ENCODE peak calls at places on chromosomes 16 and 17, in six cellular contexts. A, C, D, J, B and V are unnamed samples. For H3K9me3, the result is how much of the 10 kb centered on the place peaks cover.

GRCh38 chr16:59878479-59878878 is 1144.4 kb upstream of the GOT2 start:
- DNase-seq in D (no peak), B (peak), J (no peak), C (no peak), A (no peak), V (peak)

GRCh38 chr17:55284001-55284884 is 19.5 kb downstream of the HLF start:
- DNase-seq in C (no peak), A (no peak), D (no peak), J (no peak), B (no peak), V (no peak)

GRCh38 chr17:76492989-76493501 is 8.2 kb downstream of the RHBDF2 start:
- DNase-seq in A (peak), C (no peak), J (no peak), B (no peak), D (no peak), V (peak)

GRCh38 chr16:84600343-84601229 is 17.3 kb downstream of the COTL1 start:
- DNase-seq in A (no peak), D (no peak), B (no peak), J (no peak), C (no peak), V (no peak)

GRCh38 chr17:57283203-57283971 is 27.1 kb downstream of the MSI2 start:
- DNase-seq in J (no peak), C (no peak), D (no peak), B (no peak), A (no peak), V (no peak)

GRCh38 chr17:64773836-64774761 is 112.0 kb upstream of the SMURF2 start:
- DNase-seq in A (no peak), D (peak), J (peak), B (peak), C (peak), V (peak)

GRCh38 chr16:61820820-61821219 is 215.4 kb downstream of the CDH8 start:
- DNase-seq in B (no peak), C (no peak), D (no peak), A (no peak), J (no peak), V (no peak)

GRCh38 chr17:35313875-35314409 is 59.5 kb downstream of the SLFN11 start:
- DNase-seq in J (no peak), C (no peak), A (no peak), B (no peak), D (peak), V (no peak)

GRCh38 chr17:3558603-3559269 is 1.1 kb upstream of the TRPV3 start:
- DNase-seq in D (no peak), C (no peak), J (no peak), B (no peak), A (no peak), V (peak)

GRCh38 chr17:72592242-72592966 is 471.6 kb downstream of the SOX9 start:
- DNase-seq in J (peak), A (peak), D (no peak), C (peak), B (peak), V (peak)

GRCh38 chr16:81076566-81077076 is 417 bp downstream of the C16orf46 start:
- DNase-seq in A (peak), B (peak), C (peak), D (peak), J (peak), V (peak)

GRCh38 chr17:67400193-67400592 is 23.1 kb downstream of the PITPNC1 start:
- DNase-seq in C (no peak), A (no peak), D (no peak), J (no peak), B (no peak), V (no peak)

GRCh38 chr16:72270531-72270930 is 98.6 kb upstream of the PMFBP1 start:
- DNase-seq in J (no peak), D (no peak), A (no peak), C (no peak), B (no peak), V (no peak)

GRCh38 chr16:35176449-35176848 is 1717.0 kb downstream of the TP53TG3F start:
- DNase-seq in A (no peak), C (no peak), J (no peak), D (no peak), B (no peak), V (no peak)
- H3K9me3 ChIP-seq in A (under half), C (under half), J (under half), D (under half), B (under half), V (under half)

GRCh38 chr16:5033256-5034166 is at the start of gene NAGPA:
- DNase-seq in D (peak), A (peak), C (peak), B (peak), J (peak), V (peak)
- TF ChIP-seq POLR2A in D (no peak), A (no peak), C (no peak), B (peak), J (peak), V (no peak)

DNA sequence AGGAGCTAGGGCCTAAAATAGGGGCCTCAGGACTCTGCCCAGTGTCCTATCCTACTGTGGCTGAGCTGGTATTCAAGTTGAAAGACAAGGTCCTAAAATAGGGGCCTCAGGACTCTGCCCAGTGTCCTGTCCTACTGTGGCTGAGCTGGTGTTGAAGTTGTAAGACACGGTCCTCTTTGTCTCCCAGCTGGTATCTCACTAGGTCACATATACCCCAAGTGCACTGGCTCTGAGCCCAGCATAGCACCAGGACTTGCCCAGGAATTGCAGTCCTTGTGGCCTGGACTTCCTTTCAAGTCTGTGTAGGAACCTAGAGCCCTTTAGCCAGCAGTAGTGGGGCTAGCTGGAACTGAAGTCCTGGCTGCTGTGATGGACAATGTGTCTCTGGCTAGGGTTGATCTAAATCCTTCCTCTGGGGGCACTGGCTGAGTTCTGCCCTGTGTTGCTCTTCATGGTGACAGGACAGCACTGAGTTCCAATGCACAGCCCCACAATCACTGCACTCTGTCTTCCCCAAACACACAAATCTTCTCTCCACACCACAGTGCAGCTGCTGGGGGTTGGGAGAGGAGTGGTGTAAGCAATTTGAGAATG is 260.5 kb downstream of the HAPSTR1 start:
- DNase-seq in D (no peak), J (no peak), A (no peak), C (no peak), B (no peak), V (no peak)
- H3K9me3 ChIP-seq in D (under half), J (under half), A (under half), C (under half), B (under half), V (under half)

DNA sequence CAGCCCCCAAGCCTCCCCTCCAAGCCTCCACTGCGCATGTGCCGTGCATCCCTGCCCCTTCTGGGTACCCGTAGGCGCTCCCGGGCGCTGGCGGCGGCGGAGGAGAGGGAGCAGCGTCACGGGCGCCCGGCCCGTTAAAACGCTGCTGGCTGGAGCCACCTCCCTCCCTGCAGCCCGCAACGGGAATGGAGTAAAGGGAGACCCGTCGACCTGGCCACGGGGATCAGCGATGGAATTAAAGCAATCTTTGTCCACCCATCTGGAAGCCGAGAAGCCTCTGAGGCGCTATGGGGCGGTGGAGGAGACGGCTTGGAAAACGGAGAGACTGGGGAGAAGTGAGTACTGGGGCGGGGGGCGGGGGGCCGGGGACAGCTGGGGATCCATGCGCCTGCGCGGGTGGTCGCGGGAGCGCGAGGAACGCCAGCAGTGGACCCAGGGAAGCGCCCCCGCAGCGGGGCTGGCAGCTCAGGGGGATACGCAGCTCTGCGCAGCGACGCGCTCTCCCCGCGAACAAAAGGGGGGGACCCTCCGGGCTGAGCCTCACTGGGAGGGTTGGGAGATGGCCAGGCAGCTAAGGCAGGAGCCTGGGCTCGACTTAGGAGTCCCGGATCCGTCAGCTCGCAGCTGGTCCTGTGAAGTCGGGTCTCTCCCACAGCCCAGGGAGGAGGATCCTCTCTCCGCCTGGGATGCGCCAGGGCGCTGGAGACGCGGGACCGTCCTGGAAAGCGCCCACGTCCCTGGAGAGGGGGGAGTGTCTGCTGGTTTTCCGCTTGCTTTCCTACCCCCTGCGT is at the start of gene BMERB1:
- DNase-seq in B (peak), D (peak), J (peak), A (peak), C (no peak), V (peak)
- TF ChIP-seq POLR2A in B (peak), D (peak), J (no peak), A (no peak), C (peak), V (no peak)

DNA sequence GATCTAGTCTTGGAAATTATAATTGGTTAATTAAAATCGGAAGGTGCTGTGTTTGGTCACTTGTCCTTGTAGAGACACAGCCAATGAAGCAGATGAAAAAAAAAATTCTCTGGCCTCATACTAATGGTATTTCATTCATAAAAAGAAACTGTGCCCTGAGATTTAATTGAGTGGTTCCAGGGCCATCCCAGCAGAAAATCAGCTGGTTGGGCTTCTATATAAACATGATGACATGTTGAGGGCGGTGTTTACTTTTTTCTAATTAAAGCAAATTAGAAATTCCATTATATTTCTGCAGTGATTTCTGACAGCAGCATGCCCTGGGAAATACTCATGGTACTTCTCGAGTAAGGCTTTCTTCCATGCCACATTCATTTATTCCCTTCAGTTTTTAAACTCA is 191.9 kb upstream of the KCNJ16 start:
- DNase-seq in D (no peak), J (no peak), B (no peak), C (no peak), A (no peak), V (no peak)
- H3K9me3 ChIP-seq in D (under half), J (under half), B (under half), C (under half), A (under half), V (under half)